ENCODE peak calls at places on chromosomes 16 and 17, in seven cellular contexts. U is AG04450, I is foreskin keratinocyte, Q is transverse colon, K is cardiac muscle cell, Z is mammary epithelial cell, M is H9. W is an unnamed sample.

GRCh38 chr16:68825427-68825826 is 17.9 kb upstream of the TANGO6 start:
- DNase-seq in U (no peak), I (no peak), Q (peak), K (no peak), Z (no peak), M (no peak), W (no peak)

GRCh38 chr17:61744252-61744651 is 119.1 kb downstream of the BRIP1 start:
- DNase-seq in U (no peak), I (no peak), Q (no peak), K (no peak), Z (no peak), M (no peak), W (no peak)

GRCh38 chr17:60371416-60371815 is 20.5 kb downstream of the USP32 start:
- DNase-seq in U (no peak), I (no peak), Q (no peak), K (no peak), Z (no peak), M (no peak), W (no peak)

GRCh38 chr16:11913425-11914079 is 2.2 kb downstream of the GSPT1 start:
- DNase-seq in U (no peak), I (no peak), Q (no peak), K (no peak), Z (peak), M (no peak), W (peak)

GRCh38 chr17:78671607-78672404 is 94.6 kb upstream of the DNAH17 start:
- DNase-seq in U (peak), I (no peak), Q (no peak), K (no peak), Z (no peak), M (no peak), W (no peak)

GRCh38 chr16:962901-963814 is 7.6 kb downstream of the LMF1 start:
- DNase-seq in U (no peak), I (no peak), Q (no peak), K (no peak), Z (no peak), M (no peak), W (no peak)

GRCh38 chr16:19114359-19115147 is 789 bp downstream of the ITPRIPL2 start:
- DNase-seq in U (no peak), I (no peak), Q (peak), K (no peak), Z (peak), M (peak), W (peak)

GRCh38 chr16:70646260-70647241 is at the start of gene IL34:
- DNase-seq in U (no peak), I (no peak), Q (no peak), K (no peak), Z (no peak), M (peak), W (no peak)

GRCh38 chr17:82804442-82805191 is 35.2 kb downstream of the ZNF750 start:
- DNase-seq in U (no peak), I (no peak), Q (peak), K (no peak), Z (no peak), M (no peak), W (no peak)

GRCh38 chr16:27154573-27155521 is 48.5 kb upstream of the KDM8 start:
- DNase-seq in U (no peak), I (no peak), Q (peak), K (peak), Z (peak), M (peak), W (peak)

GRCh38 chr17:57357392-57357784 is 101.1 kb downstream of the MSI2 start:
- DNase-seq in U (no peak), I (no peak), Q (peak), K (peak), Z (peak), M (no peak), W (peak)

GRCh38 chr17:17839792-17840707 is 3.3 kb upstream of the SREBF1 start:
- DNase-seq in U (peak), I (peak), Q (peak), K (peak), Z (peak), M (peak), W (peak)

DNA sequence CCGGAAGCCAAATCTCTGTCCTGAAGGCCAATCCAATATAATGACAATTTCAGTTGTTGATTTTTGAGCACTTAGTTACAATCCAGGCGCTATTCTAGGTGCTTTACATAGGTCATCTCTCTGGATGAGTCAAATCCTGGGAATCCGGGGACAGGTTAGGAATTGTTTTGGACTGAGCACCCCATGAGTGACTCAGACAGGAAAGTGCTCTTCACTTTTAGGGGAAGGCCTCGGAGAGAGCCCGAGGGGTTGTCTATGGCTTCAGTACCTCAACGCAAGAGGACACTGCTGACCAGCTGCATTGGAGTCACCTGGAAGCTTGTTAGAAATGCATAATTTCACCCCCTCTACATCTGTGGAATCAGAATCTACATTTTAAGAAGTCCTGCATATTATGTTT is 108.8 kb downstream of the IRX5 start:
- DNase-seq in U (no peak), I (peak), Q (no peak), K (no peak), Z (peak), M (no peak), W (no peak)
- TF ChIP-seq CTCF in U (no peak), I (peak), Q (no peak), K (no peak), Z (peak), M (no peak), W (no peak)

DNA sequence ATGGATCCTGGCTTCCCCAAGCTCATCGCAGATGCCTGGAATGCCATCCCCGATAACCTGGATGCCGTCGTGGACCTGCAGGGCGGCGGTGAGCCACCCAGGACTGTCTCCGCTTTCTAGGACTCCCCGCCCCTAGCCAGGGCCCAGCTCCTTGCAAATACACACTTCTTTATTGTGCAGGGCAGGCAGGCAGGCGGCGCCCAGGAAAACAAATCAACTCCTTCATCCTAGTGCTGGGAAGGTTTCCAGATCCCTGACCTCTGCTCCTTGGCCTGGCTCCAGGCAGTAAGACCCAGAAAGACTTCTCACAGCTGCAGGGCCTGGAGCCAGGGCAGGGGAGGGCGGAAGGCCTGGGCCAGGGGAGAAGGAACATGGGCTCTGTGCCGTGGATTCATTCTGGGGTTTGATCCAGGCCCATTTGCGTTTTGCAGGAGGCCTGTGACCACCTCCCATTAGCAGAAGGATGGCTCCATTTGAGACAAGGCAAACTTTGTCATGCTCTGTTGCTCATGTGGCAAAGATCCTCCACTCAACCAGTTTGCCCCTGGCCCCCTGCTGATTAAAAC is 6.0 kb upstream of the LPCAT2 start:
- DNase-seq in U (peak), I (no peak), Q (peak), K (peak), Z (no peak), M (peak), W (peak)
- TF ChIP-seq CTCF in U (peak), I (no peak), Q (peak), K (peak), Z (no peak), M (no peak), W (no peak)

DNA sequence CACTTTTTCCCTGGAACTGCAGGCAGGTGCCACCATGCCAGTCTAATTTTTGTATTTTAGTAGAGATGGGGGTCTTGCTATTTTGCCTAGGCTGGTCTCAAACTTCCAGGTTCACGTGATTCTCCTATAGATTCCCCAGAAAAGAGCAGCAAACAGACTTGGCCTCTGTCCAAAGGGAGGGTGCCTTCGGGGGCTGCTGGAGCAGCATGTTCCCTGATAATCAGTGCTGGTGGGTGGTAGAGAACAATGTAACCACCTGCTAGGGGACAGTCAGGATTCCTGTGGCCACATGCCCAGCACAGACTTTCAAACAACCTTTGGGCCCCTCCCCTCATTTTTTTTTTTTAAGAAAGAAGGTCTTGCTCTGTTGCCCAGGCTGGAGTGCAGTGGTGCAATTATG is 14.2 kb upstream of the CCNF start:
- DNase-seq in U (no peak), I (no peak), Q (no peak), K (no peak), Z (no peak), M (no peak), W (no peak)
- TF ChIP-seq CTCF in U (no peak), I (no peak), Q (no peak), K (no peak), Z (no peak), M (no peak), W (no peak)

GRCh38 chr17:71085238-71086033 is 916.1 kb downstream of the KCNJ2 start:
- DNase-seq in U (no peak), I (peak), Q (peak), K (peak), Z (peak), M (peak), W (peak)
- TF ChIP-seq CTCF in U (peak), I (peak), Q (no peak), K (peak), Z (peak), M (peak), W (no peak)

DNA sequence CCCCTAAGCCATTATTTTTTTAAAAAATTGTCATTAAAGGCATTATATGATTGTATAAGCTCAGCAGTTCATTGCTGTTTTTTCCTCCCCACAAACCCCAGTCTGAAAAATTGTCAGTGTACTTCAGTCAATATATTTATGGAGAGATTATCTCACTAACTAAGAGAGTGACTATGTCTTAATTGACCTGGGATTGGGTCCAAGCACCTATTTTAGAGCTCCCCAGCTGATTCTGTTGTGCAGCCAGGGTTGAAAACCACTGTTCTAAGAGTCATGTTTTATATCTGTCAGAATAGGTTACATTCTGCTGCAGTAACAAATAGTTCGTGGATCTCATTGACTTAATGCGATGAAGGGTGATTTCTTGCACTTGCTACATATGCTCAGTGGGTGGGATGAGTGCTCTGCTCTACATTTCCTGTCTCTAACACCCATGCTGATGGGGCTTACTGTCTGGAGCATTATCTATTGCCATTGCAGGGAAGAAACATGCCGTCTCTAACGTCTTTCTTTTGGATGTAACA is 171.2 kb upstream of the MPHOSPH6 start:
- DNase-seq in U (no peak), I (no peak), Q (no peak), K (no peak), Z (no peak), M (no peak), W (no peak)
- TF ChIP-seq CTCF in U (no peak), I (no peak), Q (no peak), K (no peak), Z (no peak), M (no peak), W (no peak)

DNA sequence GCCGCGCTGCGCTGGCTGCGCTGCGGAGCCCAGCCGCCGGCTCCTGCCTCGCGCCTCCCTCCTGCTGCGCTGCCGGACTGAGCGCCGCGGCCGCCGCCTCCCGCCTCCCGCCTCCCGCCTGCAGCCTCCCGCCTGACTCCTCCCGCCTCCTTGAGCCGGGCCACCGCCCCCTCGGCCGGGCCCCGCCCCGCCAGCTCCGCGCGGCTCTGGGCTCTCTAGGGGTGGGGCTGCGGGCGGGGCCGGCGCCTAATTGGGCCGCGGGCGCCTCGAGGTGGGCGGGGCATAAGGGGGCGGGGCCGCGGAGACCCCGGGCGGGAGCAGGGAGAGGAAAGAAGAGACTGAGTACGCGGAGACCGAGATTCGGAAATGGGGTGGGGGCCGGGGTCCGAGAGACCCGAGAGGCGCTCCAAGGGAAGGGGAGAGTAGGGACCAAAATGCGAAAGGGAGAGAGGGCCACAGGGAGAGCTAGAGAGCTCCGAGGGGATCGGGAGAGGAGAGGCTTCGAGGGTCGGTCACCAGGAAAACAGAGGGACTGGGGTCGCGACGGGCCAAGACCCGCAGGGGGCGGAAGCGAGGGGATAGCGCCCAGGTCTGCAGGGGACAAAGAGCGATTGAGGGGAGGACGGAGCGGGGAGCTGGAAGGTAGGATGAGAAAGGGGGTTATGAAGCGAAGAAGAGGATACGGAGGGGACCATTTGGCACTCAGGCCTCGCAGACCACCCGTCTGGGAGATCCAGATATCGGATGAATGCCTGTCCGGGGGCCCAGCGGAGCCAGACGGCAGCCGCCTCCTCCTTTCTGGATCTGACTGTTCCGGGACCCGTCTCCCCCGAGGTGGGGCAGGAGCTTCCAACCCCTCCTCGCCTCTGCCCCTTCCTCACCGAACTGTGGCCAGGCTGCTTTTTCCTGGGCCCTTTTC is at the start of gene C1QL1:
- DNase-seq in U (peak), I (peak), Q (peak), K (peak), Z (peak), M (peak), W (peak)
- TF ChIP-seq CTCF in U (peak), I (peak), Q (no peak), K (peak), Z (no peak), M (peak), W (peak)

W was measured in Calu3.